ENCODE peak calls at places on chromosome 21, in six cellular contexts. I is vagina; R is CD8-positive, alpha-beta memory T cell; B is right cardiac atrium; N is mammary epithelial cell; Z is heart right ventricle. X is an unnamed sample.

GRCh38 chr21:34517491-34518245 is 5.7 kb upstream of the KCNE1 start:
- DNase-seq in I (no peak), R (no peak), B (no peak), N (no peak), Z (no peak), X (no peak)

GRCh38 chr21:34886554-34887385 is 162.3 kb downstream of the RUNX1 start:
- DNase-seq in I (no peak), R (no peak), B (peak; percentile 61), N (no peak), Z (peak; percentile 26), X (peak; percentile 81)

GRCh38 chr21:16072692-16073091 is 342.9 kb downstream of the USP25 start:
- DNase-seq in I (no peak), R (no peak), B (no peak), N (no peak), Z (no peak), X (no peak)

GRCh38 chr21:18252686-18253085 is 8.1 kb downstream of the CHODL start:
- DNase-seq in I (no peak), R (no peak), B (no peak), N (no peak), Z (no peak), X (no peak)

GRCh38 chr21:33380483-33380998 is 22.7 kb upstream of the IFNGR2 start:
- DNase-seq in I (no peak), R (peak; percentile 69), B (peak; percentile 96), N (peak; percentile 98), Z (peak; percentile 93), X (peak; percentile 96)

GRCh38 chr21:34202553-34203332 is 129.4 kb downstream of the MRPS6 start:
- DNase-seq in I (no peak), R (no peak), B (peak; percentile 86), N (no peak), Z (no peak), X (peak; percentile 87)

GRCh38 chr21:40276001-40276400 is 408.8 kb downstream of the PCP4 start:
- DNase-seq in I (no peak), R (no peak), B (no peak), N (no peak), Z (no peak), X (no peak)

GRCh38 chr21:37767984-37768383 is 148.3 kb downstream of the KCNJ6 start:
- DNase-seq in I (no peak), R (no peak), B (no peak), N (peak; percentile 36), Z (no peak), X (no peak)

GRCh38 chr21:36914244-36915013 is 52.0 kb downstream of the HLCS start:
- DNase-seq in I (no peak), R (no peak), B (no peak), N (no peak), Z (no peak), X (no peak)

GRCh38 chr21:35159881-35160280 is 110.8 kb upstream of the RUNX1 start:
- DNase-seq in I (no peak), R (no peak), B (no peak), N (peak; percentile 74), Z (no peak), X (no peak)

GRCh38 chr21:35321322-35322200 is 272.5 kb upstream of the RUNX1 start:
- DNase-seq in I (no peak), R (no peak), B (no peak), N (no peak), Z (no peak), X (no peak)

GRCh38 chr21:31283025-31283424 is 61.0 kb downstream of the TIAM1 start:
- DNase-seq in I (no peak), R (peak; percentile 20), B (no peak), N (no peak), Z (no peak), X (no peak)

GRCh38 chr21:42568377-42568776 is 54.7 kb downstream of the SLC37A1 start:
- DNase-seq in I (no peak), R (no peak), B (no peak), N (no peak), Z (no peak), X (no peak)

GRCh38 chr21:38355992-38356781 is 99.4 kb downstream of the KCNJ15 start:
- DNase-seq in I (peak; percentile 64), R (no peak), B (peak; percentile 92), N (peak; percentile 64), Z (peak; percentile 76), X (peak; percentile 90)

GRCh38 chr21:22409571-22409970 is 1411.4 kb downstream of the NCAM2 start:
- DNase-seq in I (no peak), R (no peak), B (no peak), N (no peak), Z (no peak), X (no peak)

GRCh38 chr21:42668193-42668592 is 14.8 kb downstream of the PDE9A start:
- DNase-seq in I (no peak), R (no peak), B (no peak), N (no peak), Z (no peak), X (peak; percentile 59)

GRCh38 chr21:33937931-33938339 is 22.3 kb upstream of the ATP5PO start:
- DNase-seq in I (peak; percentile 19), R (peak; percentile 67), B (no peak), N (no peak), Z (no peak), X (no peak)

GRCh38 chr21:41641821-41642368 is 125.0 kb downstream of the RIPK4 start:
- DNase-seq in I (no peak), R (no peak), B (peak; percentile 84), N (peak; percentile 97), Z (peak; percentile 59), X (no peak)

GRCh38 chr21:42513985-42514882 is 582 bp downstream of the SLC37A1 start:
- DNase-seq in I (peak; percentile 87), R (peak; percentile 45), B (peak; percentile 80), N (peak; percentile 39), Z (peak; percentile 41), X (peak; percentile 88)

GRCh38 chr21:41603476-41603875 is 95.5 kb upstream of the TMPRSS2 start:
- DNase-seq in I (no peak), R (no peak), B (no peak), N (no peak), Z (no peak), X (no peak)

GRCh38 chr21:27300770-27301169 is 333.9 kb upstream of the ADAMTS5 start:
- DNase-seq in I (no peak), R (no peak), B (no peak), N (no peak), Z (no peak), X (no peak)

GRCh38 chr21:29346281-29346680 is 47.6 kb downstream of the BACH1 start:
- DNase-seq in I (no peak), R (no peak), B (no peak), N (no peak), Z (no peak), X (no peak)
- H3K4me1 ChIP-seq in I (peaks cover 26% of the 10 kb centered on the region), R (peaks cover 6% of the 10 kb centered on the region), B (peaks cover 3% of the 10 kb centered on the region), N (peaks cover 45% of the 10 kb centered on the region), Z (peaks cover 41% of the 10 kb centered on the region), X (peaks cover 13% of the 10 kb centered on the region)

GRCh38 chr21:14548751-14549150 is 2.6 kb upstream of the SAMSN1 start:
- DNase-seq in I (no peak), R (no peak), B (no peak), N (peak; percentile 46), Z (no peak), X (no peak)

GRCh38 chr21:14542638-14543037 is 3.5 kb downstream of the SAMSN1 start:
- DNase-seq in I (no peak), R (no peak), B (no peak), N (no peak), Z (no peak), X (no peak)

GRCh38 chr21:14547834-14548513 is 1.9 kb upstream of the SAMSN1 start:
- DNase-seq in I (no peak), R (no peak), B (no peak), N (no peak), Z (no peak), X (no peak)

GRCh38 chr21:14543983-14544382 is 2.1 kb downstream of the SAMSN1 start:
- DNase-seq in I (no peak), R (no peak), B (no peak), N (no peak), Z (no peak), X (no peak)

DNA sequence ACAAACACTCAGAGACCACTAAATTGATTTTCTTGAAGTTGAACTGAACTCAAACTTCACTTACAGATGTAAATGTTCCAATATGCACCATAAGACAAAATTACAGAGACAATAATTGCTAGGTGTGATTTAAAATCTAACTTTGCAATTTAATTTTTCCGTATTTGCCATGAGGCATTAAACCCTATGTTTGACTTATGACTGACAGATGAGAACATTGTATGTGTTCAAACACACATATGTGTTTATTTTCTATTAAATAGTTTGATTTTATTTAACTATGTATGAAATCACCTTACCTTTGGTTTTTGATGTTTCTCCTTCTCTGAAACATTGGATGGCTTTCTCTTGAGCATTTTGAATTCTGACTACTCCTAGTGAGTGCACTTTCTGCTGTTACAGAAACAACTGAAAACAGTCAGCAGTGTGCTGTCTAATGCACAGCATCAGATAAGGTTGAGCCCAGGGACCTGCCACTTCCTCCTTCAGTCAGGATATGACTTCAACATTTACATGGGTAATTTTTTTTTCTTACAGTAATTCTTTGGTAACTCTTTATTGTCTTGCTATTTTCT is at the start of gene SAMSN1:
- DNase-seq in I (no peak), R (peak; percentile 77), B (peak; percentile 46), N (no peak), Z (no peak), X (no peak)
- H3K27ac ChIP-seq in I (no peak within 1 kb of the TSS), R (peak within 1 kb of the TSS; percentile 77), B (no peak within 1 kb of the TSS), N (no peak within 1 kb of the TSS), Z (peak within 1 kb of the TSS; percentile 9), X (no peak within 1 kb of the TSS)

DNA sequence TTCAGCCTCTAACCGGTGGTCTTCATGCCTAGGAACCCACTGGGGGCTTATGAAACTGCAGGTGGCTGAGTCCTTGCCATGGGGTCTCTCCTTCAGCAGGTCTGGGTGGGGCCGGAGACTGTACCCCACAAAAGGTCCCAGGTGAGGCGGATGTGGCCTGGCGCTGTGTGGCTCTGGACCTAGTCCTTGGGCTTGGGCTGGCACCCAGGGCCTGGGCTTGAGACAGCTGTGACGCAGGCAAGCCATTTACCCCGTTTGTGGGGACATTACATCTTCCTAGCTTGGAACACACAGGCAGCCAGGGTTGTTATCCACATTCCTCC is 5.9 kb upstream of the SLX9 start:
- DNase-seq in I (no peak), R (no peak), B (peak; percentile 53), N (no peak), Z (no peak), X (peak; percentile 56)
- H3K4me3 ChIP-seq in I (no peak overlapping the region), R (no peak overlapping the region), B (no peak overlapping the region), N (no peak overlapping the region), Z (no peak overlapping the region), X (no peak overlapping the region)

DNA sequence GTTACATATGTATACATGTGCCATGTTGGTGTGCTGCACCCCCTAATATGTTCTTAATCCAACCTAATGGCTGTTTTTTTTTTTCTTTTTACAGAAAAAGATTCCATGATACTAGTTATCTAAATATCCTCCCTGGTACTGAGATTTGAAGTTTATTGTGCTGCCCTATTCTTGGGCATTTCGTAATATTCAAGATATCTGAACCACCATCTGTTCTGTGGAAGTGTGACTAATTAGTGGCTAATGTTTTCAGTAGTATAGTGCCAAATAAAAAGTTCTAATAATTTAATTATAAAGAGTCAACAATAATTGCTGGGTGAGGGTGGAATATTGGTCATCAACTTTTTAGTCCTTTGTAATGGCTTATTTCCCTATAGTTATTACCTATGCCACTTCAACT is 217.5 kb downstream of the GABPA start:
- DNase-seq in I (no peak), R (no peak), B (no peak), N (peak; percentile 33), Z (no peak), X (no peak)
- H3K4me1 ChIP-seq in I (peaks cover 9% of the 10 kb centered on the region), R (no peaks in the 10 kb centered on the region), B (no peaks in the 10 kb centered on the region), N (peaks cover 17% of the 10 kb centered on the region), Z (no peaks in the 10 kb centered on the region), X (no peaks in the 10 kb centered on the region)